ENCODE peak calls at places on chromosomes 12 and 14, in four cellular contexts. I is HCT116; Y is fibroblast of pulmonary artery; Q is CD8-positive, alpha-beta T cell. D is an unnamed sample.

GRCh38 chr12:8031872-8032241 is 659 bp upstream of the FOXJ2 start:
- DNase-seq in I (no peak), Y (peak; percentile 13), Q (no peak), D (no peak)

GRCh38 chr12:76595056-76595455 is 35.5 kb upstream of the OSBPL8 start:
- DNase-seq in Y (peak; percentile 51), Q (no peak), I (no peak), D (no peak)

GRCh38 chr14:99857551-99857950 is 64.3 kb downstream of the EML1 start:
- DNase-seq in Y (no peak), Q (no peak), I (no peak), D (no peak)

GRCh38 chr14:77260631-77261030 is 10.4 kb downstream of the NGB start:
- DNase-seq in Y (no peak), Q (no peak), I (no peak), D (no peak)

GRCh38 chr12:14936224-14936861 is 2.0 kb downstream of the ERP27 start:
- DNase-seq in I (no peak), Y (no peak), Q (no peak), D (peak; percentile 41)

GRCh38 chr14:90109858-90110257 is 48.1 kb downstream of the KCNK13 start:
- DNase-seq in I (peak; percentile 38), Q (no peak), Y (no peak), D (peak; percentile 18)

GRCh38 chr12:79841878-79842265 is 93.0 kb downstream of the PPP1R12A start:
- DNase-seq in I (no peak), Q (no peak), Y (no peak), D (no peak)

GRCh38 chr12:98449601-98450000 is 65.8 kb upstream of the TMPO start:
- DNase-seq in I (no peak), Q (no peak), Y (no peak), D (no peak)

GRCh38 chr12:97493729-97494128 is 31.1 kb downstream of the RMST start:
- DNase-seq in I (no peak), Q (no peak), Y (no peak), D (no peak)

GRCh38 chr12:119463211-119463914 is 128.8 kb downstream of the CCDC60 start:
- DNase-seq in Y (no peak), Q (no peak), I (no peak), D (no peak)

GRCh38 chr12:32312049-32312670 is 87.2 kb upstream of the FGD4 start:
- DNase-seq in Q (no peak), Y (peak; percentile 87), I (peak; percentile 55), D (peak; percentile 10)

DNA sequence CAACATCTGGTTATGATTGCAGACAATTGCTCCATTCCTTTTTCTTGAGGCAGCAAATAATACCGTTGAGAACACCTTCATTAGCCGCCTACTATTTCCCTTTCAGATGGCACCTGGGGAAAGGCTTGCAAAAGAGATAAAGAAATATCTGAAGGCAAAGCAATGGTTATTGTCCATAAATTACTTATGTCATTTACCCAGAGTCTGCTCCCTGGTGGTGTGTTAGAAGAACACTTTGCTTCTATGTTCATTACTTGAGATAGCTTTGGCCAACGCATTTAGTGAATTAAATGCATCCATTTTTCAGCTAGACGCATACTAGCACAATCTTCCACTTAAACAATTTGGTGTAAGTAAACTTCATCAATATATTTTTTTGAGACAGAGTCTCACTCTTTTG is 377.7 kb downstream of the KCNH5 start:
- DNase-seq in I (no peak), Q (no peak), Y (no peak), D (no peak)
- TF ChIP-seq CTCF in I (no peak), Q (no peak), Y (no peak), D (no peak)

GRCh38 chr12:57522019-57522886 is at the start of gene MBD6:
- DNase-seq in Y (peak; percentile 93), I (peak; percentile 75), Q (peak; percentile 91), D (peak; percentile 93)
- TF ChIP-seq CTCF in Y (no peak), I (no peak), Q (no peak), D (no peak)

GRCh38 chr14:61923348-61923747 is 161.1 kb downstream of the SNAPC1 start:
- DNase-seq in Q (no peak), Y (peak; percentile 5), I (no peak), D (no peak)
- TF ChIP-seq CTCF in Q (no peak), Y (no peak), I (no peak), D (no peak)

DNA sequence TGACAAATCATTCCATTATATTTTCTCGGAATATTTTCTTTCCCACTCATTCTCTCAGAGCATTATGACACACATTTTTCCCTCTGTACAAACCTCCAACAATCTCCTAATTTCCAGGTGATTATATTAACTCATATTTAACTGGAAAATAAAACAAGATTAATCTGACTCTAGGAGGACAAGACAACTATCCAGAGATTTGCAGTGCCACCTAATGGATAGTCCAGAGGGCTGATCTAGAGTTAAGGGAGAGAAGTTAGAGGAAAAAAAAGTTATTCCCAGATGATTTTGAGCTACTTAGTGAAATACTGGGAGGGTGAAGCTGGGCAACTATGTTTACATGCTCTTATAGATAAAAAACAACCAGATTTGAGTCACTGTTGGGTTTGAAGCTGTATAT is 161.7 kb downstream of the ALX1 start:
- DNase-seq in Y (peak; percentile 33), Q (no peak), I (peak; percentile 16), D (no peak)
- TF ChIP-seq CTCF in Y (peak; percentile 41), Q (no peak), I (peak; percentile 55), D (no peak)

DNA sequence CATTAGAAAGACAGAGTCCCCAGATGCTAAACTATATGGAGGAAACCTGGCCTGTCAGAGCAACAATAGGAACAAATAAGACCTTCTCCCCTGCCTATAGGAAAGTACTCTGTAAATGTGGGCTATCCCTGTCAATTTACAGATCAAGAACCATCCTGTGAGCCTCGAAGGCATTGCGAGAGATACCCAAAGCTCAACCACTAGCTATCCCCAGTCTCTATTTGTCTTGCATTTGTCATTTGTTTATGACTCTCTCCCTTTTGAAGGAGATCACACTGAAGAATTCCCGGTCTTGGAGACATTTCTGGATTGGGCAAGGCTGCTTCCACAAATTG is 42.7 kb upstream of the DHRS4 start:
- DNase-seq in I (no peak), Y (no peak), Q (no peak), D (no peak)
- TF ChIP-seq CTCF in I (no peak), Y (no peak), Q (no peak), D (no peak)

D was measured in endothelial cell.